ENCODE peak calls at places on chromosome 13, in eight cellular contexts. Y is left lung; W is heart left ventricle; U is CD4-positive, CD25-positive, alpha-beta regulatory T cell; N is aorta; L is right cardiac atrium; M is RWPE2; I is HCT116. F is an unnamed sample.

GRCh38 chr13:74077847-74078246 is 56.4 kb downstream of the KLF12 start:
- ATAC-seq in L (no peak), N (no peak), I (no peak), M (no peak), U (no peak), W (no peak), Y (no peak), F (no peak)

GRCh38 chr13:60976367-60976766 is 439.3 kb downstream of the PCDH20 start:
- ATAC-seq in W (peak; percentile 65), I (no peak), U (no peak), N (no peak), M (no peak), L (no peak), Y (no peak), F (no peak)

GRCh38 chr13:79541426-79542049 is 60.6 kb downstream of the NDFIP2 start:
- ATAC-seq in U (peak; percentile 59), M (peak; percentile 23), I (peak; percentile 73), L (no peak), N (no peak), Y (peak; percentile 76), W (no peak), F (no peak)

GRCh38 chr13:46211116-46211515 is 612 bp upstream of the LRRC63 start:
- ATAC-seq in U (peak; percentile 40), I (no peak), W (no peak), Y (peak; percentile 57), M (peak; percentile 14), L (no peak), N (no peak), F (peak; percentile 40)

GRCh38 chr13:49124693-49125304 is 95.3 kb upstream of the MLNR start:
- ATAC-seq in U (no peak), L (no peak), M (no peak), Y (no peak), W (no peak), I (no peak), N (no peak), F (no peak)

GRCh38 chr13:23899555-23899954 is 2.3 kb upstream of the C1QTNF9B start:
- ATAC-seq in M (peak; percentile 47), W (peak; percentile 58), Y (peak; percentile 68), L (peak; percentile 29), U (peak; percentile 77), I (peak; percentile 73), N (no peak), F (no peak)

GRCh38 chr13:79385694-79386093 is 20.4 kb downstream of the RBM26 start:
- ATAC-seq in I (peak; percentile 54), N (no peak), L (peak; percentile 58), Y (peak; percentile 71), U (peak; percentile 56), W (peak; percentile 72), M (peak; percentile 85), F (no peak)

GRCh38 chr13:26971990-26972888 is 199.4 kb downstream of the USP12 start:
- ATAC-seq in U (peak; percentile 29), Y (peak; percentile 78), N (no peak), M (peak; percentile 82), W (no peak), I (peak; percentile 77), L (no peak), F (no peak)

GRCh38 chr13:51396352-51396751 is 56.5 kb downstream of the INTS6 start:
- ATAC-seq in L (no peak), W (no peak), I (no peak), M (no peak), N (no peak), Y (peak; percentile 17), U (no peak), F (no peak)

GRCh38 chr13:114067886-114068722 is 64.3 kb downstream of the RASA3 start:
- ATAC-seq in M (no peak), L (no peak), Y (no peak), U (no peak), W (no peak), N (no peak), I (no peak), F (no peak)

GRCh38 chr13:51525567-51526165 is 58.6 kb upstream of the WDFY2 start:
- ATAC-seq in W (no peak), N (no peak), M (no peak), U (no peak), I (no peak), Y (no peak), L (no peak), F (no peak)

GRCh38 chr13:101556676-101557121 is 104.2 kb downstream of the ITGBL1 start:
- ATAC-seq in W (no peak), N (peak; percentile 70), M (no peak), L (no peak), Y (no peak), I (no peak), U (no peak), F (peak; percentile 87)

GRCh38 chr13:22812793-22813192 is 368.0 kb upstream of the SGCG start:
- ATAC-seq in W (peak; percentile 71), U (no peak), N (no peak), I (no peak), Y (peak; percentile 87), L (peak; percentile 78), M (no peak), F (no peak)

GRCh38 chr13:22076658-22077057 is 405.8 kb downstream of the FGF9 start:
- ATAC-seq in I (no peak), W (no peak), M (no peak), U (no peak), Y (no peak), L (no peak), N (no peak), F (no peak)

GRCh38 chr13:51066091-51066831 is 44.8 kb downstream of the C13orf42 start:
- ATAC-seq in M (no peak), L (peak; percentile 58), W (peak; percentile 84), Y (peak; percentile 10), U (peak; percentile 8), I (no peak), N (peak; percentile 29), F (peak; percentile 27)

GRCh38 chr13:30159446-30159839 is 147.9 kb downstream of the KATNAL1 start:
- ATAC-seq in W (no peak), Y (peak; percentile 47), I (no peak), L (no peak), U (no peak), N (no peak), M (peak; percentile 45), F (no peak)

GRCh38 chr13:36630181-36630806 is 43.5 kb upstream of the SERTM1 start:
- ATAC-seq in L (no peak), W (peak; percentile 69), U (no peak), M (no peak), Y (no peak), N (peak; percentile 28), I (no peak), F (no peak)

GRCh38 chr13:45074721-45075120 is 45.6 kb upstream of the GTF2F2 start:
- ATAC-seq in U (no peak), N (no peak), Y (no peak), W (no peak), L (no peak), I (no peak), M (no peak), F (no peak)

GRCh38 chr13:22801402-22802003 is 379.3 kb upstream of the SGCG start:
- ATAC-seq in N (no peak), L (no peak), W (no peak), U (no peak), M (no peak), I (no peak), Y (peak; percentile 64), F (peak; percentile 34)

GRCh38 chr13:51479199-51479523 is 26.3 kb upstream of the INTS6 start:
- ATAC-seq in Y (no peak), L (no peak), M (peak; percentile 84), W (no peak), I (peak; percentile 42), U (no peak), N (no peak), F (no peak)

GRCh38 chr13:43390101-43390500 is 366.7 kb downstream of the DNAJC15 start:
- ATAC-seq in Y (no peak), L (no peak), I (no peak), W (no peak), U (no peak), N (no peak), M (no peak), F (no peak)

GRCh38 chr13:21074601-21075302 is 13.4 kb upstream of the LATS2 start:
- ATAC-seq in I (no peak), M (no peak), Y (peak; percentile 39), U (peak; percentile 68), N (peak; percentile 62), L (peak; percentile 70), W (peak; percentile 78), F (peak; percentile 49)

GRCh38 chr13:21078501-21078900 is 17.1 kb upstream of the LATS2 start:
- ATAC-seq in L (no peak), U (no peak), W (no peak), M (no peak), Y (no peak), I (no peak), N (no peak), F (no peak)

GRCh38 chr13:21075303-21076264 is 14.2 kb upstream of the LATS2 start:
- ATAC-seq in U (peak; percentile 42), I (no peak), M (no peak), W (peak; percentile 53), N (peak; percentile 84), Y (peak; percentile 68), L (peak; percentile 79), F (peak; percentile 59)

GRCh38 chr13:21077360-21078353 is 16.3 kb upstream of the LATS2 start:
- ATAC-seq in U (no peak), I (no peak), Y (no peak), W (no peak), L (no peak), M (no peak), N (no peak), F (no peak)

GRCh38 chr13:21076265-21076653 is 14.9 kb upstream of the LATS2 start:
- ATAC-seq in I (no peak), Y (no peak), M (no peak), N (no peak), L (no peak), U (no peak), W (no peak), F (no peak)
- H3K4me3 ChIP-seq in I (no peak overlapping the region), Y (peak overlapping the region; percentile 7), M (no peak overlapping the region), N (peak overlapping the region; percentile 11), L (peak overlapping the region; percentile 87), U (no peak overlapping the region), W (no peak overlapping the region), F (peak overlapping the region; percentile 48)

DNA sequence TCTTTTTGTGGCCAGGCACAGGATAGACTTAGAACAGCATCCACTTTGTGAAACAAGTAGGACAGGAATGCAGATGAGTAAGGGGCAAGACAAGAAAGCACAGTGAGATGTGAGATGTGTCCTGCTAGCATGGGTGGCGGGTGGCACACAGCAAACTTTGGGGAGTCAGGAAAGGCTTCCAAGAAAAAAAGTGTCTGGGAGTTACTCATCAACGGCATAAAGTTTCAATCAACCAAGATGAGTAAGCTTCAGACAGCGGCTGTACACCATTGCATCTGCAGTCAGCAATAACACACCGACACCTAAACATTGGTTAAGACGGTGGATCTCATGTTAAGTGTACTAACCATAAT is 84.6 kb upstream of the IRS2 start:
- ATAC-seq in N (no peak), L (no peak), I (no peak), W (no peak), U (no peak), Y (no peak), M (peak; percentile 44), F (no peak)
- H3K4me3 ChIP-seq in N (no peak overlapping the region), L (no peak overlapping the region), I (no peak overlapping the region), W (no peak overlapping the region), U (no peak overlapping the region), Y (no peak overlapping the region), M (no peak overlapping the region), F (no peak overlapping the region)

GRCh38 chr13:95707442-95708389 is 30.8 kb downstream of the DNAJC3 start:
- ATAC-seq in I (no peak), W (peak; percentile 22), U (no peak), N (peak; percentile 50), Y (peak; percentile 68), M (no peak), L (peak; percentile 70), F (no peak)
- H3K4me3 ChIP-seq in I (no peak overlapping the region), W (no peak overlapping the region), U (no peak overlapping the region), N (no peak overlapping the region), Y (no peak overlapping the region), M (no peak overlapping the region), L (no peak overlapping the region), F (no peak overlapping the region)

GRCh38 chr13:33080962-33081655 is 64.9 kb downstream of the KL start:
- ATAC-seq in Y (no peak), L (no peak), N (no peak), U (no peak), I (no peak), M (no peak), W (no peak), F (no peak)
- H3K4me3 ChIP-seq in Y (no peak overlapping the region), L (no peak overlapping the region), N (no peak overlapping the region), U (no peak overlapping the region), I (no peak overlapping the region), M (no peak overlapping the region), W (no peak overlapping the region), F (no peak overlapping the region)